ENCODE peak calls at places on chromosomes 4 and X, in five cellular contexts. S is NB4, C is fibroblast of the aortic adventitia, W is gastrocnemius medialis, U is MM.1S. Q is an unnamed sample.

GRCh38 chrX:39753296-39753996 is 344.3 kb downstream of the BCOR start:
- DNase-seq in S (peak; percentile 52), C (peak; percentile 77), W (no peak), U (no peak), Q (no peak)

GRCh38 chrX:106949366-106949765 is 29.2 kb downstream of the CLDN2 start:
- DNase-seq in S (no peak), C (no peak), W (no peak), U (no peak), Q (no peak)

GRCh38 chrX:115053223-115053622 is 35.8 kb upstream of the IL13RA2 start:
- DNase-seq in S (no peak), C (no peak), W (no peak), U (no peak), Q (no peak)

GRCh38 chrX:100410901-100411801 is 1.1 kb upstream of the PCDH19 start:
- DNase-seq in S (no peak), C (no peak), W (no peak), U (no peak), Q (no peak)

GRCh38 chr4:125529071-125529470 is 214.3 kb downstream of the FAT4 start:
- DNase-seq in S (no peak), C (no peak), W (no peak), U (no peak), Q (no peak)

GRCh38 chr4:130422255-130422654 is 1326.3 kb downstream of the C4orf33 start:
- DNase-seq in S (peak; percentile 21), C (no peak), W (no peak), U (no peak), Q (no peak)

GRCh38 chr4:25590171-25590570 is 65.5 kb upstream of the SLC34A2 start:
- DNase-seq in S (no peak), C (no peak), W (no peak), U (no peak), Q (no peak)

GRCh38 chr4:85740431-85740861 is 265.5 kb downstream of the ARHGAP24 start:
- DNase-seq in S (no peak), C (peak; percentile 55), W (no peak), U (no peak), Q (no peak)

GRCh38 chr4:38523524-38524448 is 140.2 kb upstream of the KLF3 start:
- DNase-seq in S (peak; percentile 21), C (no peak), W (no peak), U (peak; percentile 96), Q (no peak)

GRCh38 chrX:150362599-150363481 is at the start of gene MAMLD1:
- DNase-seq in S (peak; percentile 53), C (peak; percentile 77), W (peak; percentile 76), U (peak; percentile 38), Q (no peak)

GRCh38 chr4:25703731-25704388 is 48.2 kb downstream of the SLC34A2 start:
- DNase-seq in S (no peak), C (peak; percentile 49), W (no peak), U (no peak), Q (peak; percentile 76)

GRCh38 chr4:123516576-123516975 is 120.0 kb downstream of the SPRY1 start:
- DNase-seq in S (no peak), C (no peak), W (no peak), U (no peak), Q (peak; percentile 15)

GRCh38 chrX:57573754-57574153 is 18.1 kb upstream of the ZXDB start:
- DNase-seq in S (peak; percentile 57), C (peak; percentile 43), W (no peak), U (peak; percentile 45), Q (no peak)

GRCh38 chrX:133745361-133745760 is 240.0 kb downstream of the GPC3 start:
- DNase-seq in S (no peak), C (no peak), W (no peak), U (peak; percentile 78), Q (no peak)

GRCh38 chr4:73505567-73505966 is 24.0 kb downstream of the AFM start:
- DNase-seq in S (no peak), C (no peak), W (no peak), U (no peak), Q (no peak)

GRCh38 chr4:113707013-113707412 is 54.5 kb downstream of the CAMK2D start:
- DNase-seq in S (no peak), C (peak; percentile 71), W (peak; percentile 46), U (no peak), Q (no peak)

GRCh38 chr4:105548483-105548882 is 3.9 kb upstream of the ARHGEF38 start:
- DNase-seq in S (no peak), C (no peak), W (no peak), U (no peak), Q (peak; percentile 73)

GRCh38 chrX:134718329-134719317 is 60.4 kb upstream of the PLAC1 start:
- DNase-seq in S (peak; percentile 83), C (peak; percentile 94), W (peak; percentile 44), U (peak; percentile 72), Q (peak; percentile 47)

GRCh38 chrX:22758807-22759481 is 240.8 kb upstream of the DDX53 start:
- DNase-seq in S (no peak), C (no peak), W (no peak), U (no peak), Q (no peak)

GRCh38 chrX:55839480-55839879 is 121.9 kb downstream of the RRAGB start:
- DNase-seq in S (no peak), C (no peak), W (no peak), U (no peak), Q (no peak)

GRCh38 chr4:188905248-188905647 is 766.0 kb downstream of the TRIML1 start:
- DNase-seq in S (no peak), C (no peak), W (no peak), U (no peak), Q (no peak)

GRCh38 chr4:10656988-10657387 is 27.6 kb downstream of the CLNK start:
- DNase-seq in S (no peak), C (peak; percentile 32), W (no peak), U (no peak), Q (no peak)

GRCh38 chr4:52643846-52644245 is 15.3 kb downstream of the USP46 start:
- DNase-seq in S (no peak), C (peak; percentile 72), W (peak; percentile 76), U (no peak), Q (peak; percentile 46)

GRCh38 chr4:2047781-2048581 is 11.1 kb upstream of the NAT8L start:
- DNase-seq in S (peak; percentile 1), C (no peak), W (no peak), U (no peak), Q (no peak)

GRCh38 chr4:24932831-24933230 is 20.0 kb upstream of the CCDC149 start:
- DNase-seq in S (no peak), C (no peak), W (no peak), U (no peak), Q (no peak)

GRCh38 chr4:107939307-107939706 is 8.0 kb downstream of the CYP2U1 start:
- DNase-seq in S (no peak), C (no peak), W (no peak), U (no peak), Q (no peak)

GRCh38 chrX:122500556-122500955 is 683.5 kb upstream of the GRIA3 start:
- DNase-seq in S (no peak), C (no peak), W (no peak), U (no peak), Q (no peak)

GRCh38 chr4:15002659-15003440 is 569 bp downstream of the CPEB2 start:
- DNase-seq in S (peak; percentile 90), C (peak; percentile 88), W (peak; percentile 68), U (peak; percentile 86), Q (no peak)

GRCh38 chrX:1466232-1466661 is 13.5 kb upstream of the ASMTL start:
- DNase-seq in S (no peak), C (no peak), W (no peak), U (no peak), Q (no peak)

GRCh38 chr4:12036450-12036849 is 607.8 kb upstream of the HS3ST1 start:
- DNase-seq in S (no peak), C (peak; percentile 30), W (no peak), U (no peak), Q (no peak)

GRCh38 chr4:12041828-12042227 is 613.1 kb upstream of the HS3ST1 start:
- DNase-seq in S (peak; percentile 50), C (no peak), W (no peak), U (peak; percentile 25), Q (no peak)
- TF ChIP-seq CTCF in S (peak; percentile 34), C (peak; percentile 12), W (no peak), U (peak; percentile 37), Q (peak; percentile 19)

GRCh38 chrX:16462912-16463311 is 187.0 kb upstream of the S100G start:
- DNase-seq in S (no peak), C (peak; percentile 91), W (no peak), U (no peak), Q (no peak)
- H3K4me3 ChIP-seq in S (no peak overlapping the region), C (no peak overlapping the region), W (no peak overlapping the region), U (no peak overlapping the region), Q (no peak overlapping the region)

GRCh38 chr4:83361416-83362196 is 27.0 kb upstream of the HPSE start:
- DNase-seq in S (no peak), C (no peak), W (no peak), U (no peak), Q (no peak)

GRCh38 chr4:83360018-83360417 is 25.4 kb upstream of the HPSE start:
- DNase-seq in S (no peak), C (no peak), W (no peak), U (no peak), Q (no peak)

GRCh38 chr4:83358410-83358809 is 23.8 kb upstream of the HPSE start:
- DNase-seq in S (no peak), C (peak; percentile 64), W (no peak), U (no peak), Q (no peak)

GRCh38 chr4:83364312-83364711 is 29.7 kb upstream of the HPSE start:
- DNase-seq in S (peak; percentile 46), C (no peak), W (no peak), U (no peak), Q (no peak)

DNA sequence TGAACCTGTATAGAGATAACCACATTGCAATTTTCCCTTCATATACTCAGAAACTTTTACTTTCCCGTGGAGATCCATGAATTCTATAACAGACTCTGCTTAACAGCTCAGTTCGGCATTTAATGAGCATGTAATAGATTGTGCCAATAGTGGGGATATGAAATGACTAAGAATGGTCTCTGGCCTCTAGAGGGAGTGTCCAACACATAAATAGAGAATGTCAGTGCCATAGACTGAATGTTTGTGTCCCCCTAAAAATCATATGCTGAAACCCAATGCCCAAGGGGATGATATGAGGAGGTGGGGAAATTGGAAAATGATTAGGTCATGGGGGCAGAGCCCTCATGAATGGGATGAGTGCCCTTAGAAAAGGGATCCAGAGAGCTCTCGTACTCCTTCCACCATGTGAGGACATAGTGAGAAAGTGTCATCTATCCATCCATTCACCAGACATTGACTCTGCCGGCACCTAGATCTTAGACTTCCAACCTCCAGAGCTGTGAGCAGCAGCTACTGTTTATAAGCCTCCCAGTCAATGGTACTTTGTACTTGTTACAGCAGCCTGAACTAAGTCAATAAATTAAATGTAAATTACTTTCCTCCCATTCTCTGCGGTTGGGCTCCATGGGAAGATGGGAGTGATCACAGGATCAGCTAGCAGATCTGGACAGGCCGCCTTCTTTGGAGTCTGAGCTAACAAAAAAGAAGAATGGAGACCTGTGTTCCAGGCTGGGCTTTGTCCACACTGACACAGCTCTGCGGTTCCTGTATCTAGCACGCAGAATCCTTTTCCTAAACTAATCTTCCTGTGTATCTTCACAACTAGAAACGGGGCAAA is 28.1 kb upstream of the HPSE start:
- DNase-seq in S (peak; percentile 67), C (peak; percentile 59), W (no peak), U (peak; percentile 32), Q (no peak)
- TF ChIP-seq CTCF in S (peak; percentile 53), C (peak; percentile 52), W (no peak), U (peak; percentile 53), Q (peak; percentile 65)

GRCh38 chr4:150078996-150079581 is 844 bp downstream of the DCLK2 start:
- DNase-seq in S (no peak), C (peak; percentile 30), W (no peak), U (peak; percentile 23), Q (no peak)
- H3K4me3 ChIP-seq in S (no peak overlapping the region), C (peak overlapping the region; percentile 83), W (peak overlapping the region; percentile 66), U (peak overlapping the region; percentile 73), Q (peak overlapping the region; percentile 68)